ENCODE peak calls at places on chromosome 20, in five cellular contexts. P is aorta, Q is hepatocyte, H is fibroblast of lung, X is heart right ventricle. R is an unnamed sample.

GRCh38 chr20:43530321-43531090 is 23.0 kb downstream of the L3MBTL1 start:
- DNase-seq in P (no peak), Q (peak; percentile 79), H (no peak), X (no peak), R (no peak)

GRCh38 chr20:41005361-41005729 is 23.3 kb upstream of the TOP1 start:
- DNase-seq in P (peak; percentile 89), X (peak; percentile 90), H (peak; percentile 99), Q (peak; percentile 86), R (no peak)

GRCh38 chr20:38136421-38137245 is 28.4 kb downstream of the TGM2 start:
- DNase-seq in P (no peak), Q (no peak), X (no peak), H (no peak), R (no peak)

GRCh38 chr20:38790210-38791053 is 15.1 kb upstream of the PPP1R16B start:
- DNase-seq in X (no peak), H (peak; percentile 48), Q (peak; percentile 63), P (no peak), R (peak; percentile 48)

GRCh38 chr20:18719426-18719825 is 94.2 kb upstream of the SCP2D1 start:
- DNase-seq in H (peak; percentile 36), X (no peak), Q (no peak), P (no peak), R (no peak)

GRCh38 chr20:3115190-3116107 is 30.9 kb upstream of the AVP start:
- DNase-seq in P (no peak), Q (peak; percentile 74), H (peak; percentile 57), X (peak; percentile 15), R (peak; percentile 56)

GRCh38 chr20:37133952-37134351 is 38.2 kb upstream of the RBL1 start:
- DNase-seq in Q (no peak), X (no peak), H (no peak), P (no peak), R (no peak)

GRCh38 chr20:478949-479429 is 16.7 kb upstream of the TBC1D20 start:
- DNase-seq in P (no peak), X (peak; percentile 24), Q (peak; percentile 75), H (peak; percentile 84), R (no peak)

GRCh38 chr20:40197744-40198143 is 491.3 kb downstream of the MAFB start:
- DNase-seq in H (peak; percentile 1), X (no peak), Q (no peak), P (no peak), R (no peak)

GRCh38 chr20:37837934-37838333 is 65.0 kb upstream of the VSTM2L start:
- DNase-seq in X (no peak), Q (peak; percentile 21), P (no peak), H (no peak), R (peak; percentile 46)

GRCh38 chr20:39433461-39433860 is 471.3 kb downstream of the DHX35 start:
- DNase-seq in H (no peak), P (no peak), Q (peak; percentile 7), X (no peak), R (no peak)

GRCh38 chr20:62351469-62352401 is 15.4 kb downstream of the LAMA5 start:
- DNase-seq in X (no peak), H (no peak), Q (no peak), P (no peak), R (no peak)

GRCh38 chr20:43776691-43777090 is 49.9 kb upstream of the GTSF1L start:
- DNase-seq in X (no peak), P (no peak), Q (no peak), H (no peak), R (no peak)

GRCh38 chr20:59014680-59015389 is 4.4 kb upstream of the TUBB1 start:
- DNase-seq in Q (no peak), H (no peak), P (peak; percentile 60), X (no peak), R (no peak)

GRCh38 chr20:5719861-5720401 is 30.3 kb upstream of the SHLD1 start:
- DNase-seq in P (no peak), X (no peak), Q (no peak), H (no peak), R (no peak)

GRCh38 chr20:35601021-35601973 is 14.3 kb upstream of the SPAG4 start:
- DNase-seq in H (peak; percentile 72), X (peak; percentile 66), Q (peak; percentile 88), P (peak; percentile 92), R (no peak)

GRCh38 chr20:35511814-35512420 is 17.5 kb downstream of the C20orf173 start:
- DNase-seq in X (no peak), P (no peak), H (peak; percentile 67), Q (peak; percentile 46), R (peak; percentile 37)

GRCh38 chr20:4130404-4131189 is 115.2 kb upstream of the RNF24 start:
- DNase-seq in P (no peak), H (peak; percentile 50), Q (no peak), X (no peak), R (no peak)

GRCh38 chr20:56422131-56422823 is 10.2 kb downstream of the CASS4 start:
- DNase-seq in P (no peak), X (no peak), Q (no peak), H (peak; percentile 73), R (no peak)

GRCh38 chr20:16518068-16518783 is 55.0 kb downstream of the KIF16B start:
- DNase-seq in P (no peak), X (peak; percentile 36), Q (peak; percentile 60), H (peak; percentile 66), R (peak; percentile 60)

GRCh38 chr20:17995967-17996819 is 27.4 kb downstream of the MGME1 start:
- DNase-seq in X (peak; percentile 46), P (no peak), H (peak; percentile 78), Q (peak; percentile 74), R (no peak)

GRCh38 chr20:63534831-63535651 is 2.1 kb downstream of the PTK6 start:
- DNase-seq in P (peak; percentile 76), X (no peak), Q (no peak), H (no peak), R (no peak)

GRCh38 chr20:17806739-17807441 is 107.1 kb downstream of the BANF2 start:
- DNase-seq in P (peak; percentile 88), H (peak; percentile 89), X (peak; percentile 88), Q (peak; percentile 72), R (no peak)

GRCh38 chr20:4009305-4009704 is 6.1 kb downstream of the RNF24 start:
- DNase-seq in H (no peak), P (no peak), X (no peak), Q (no peak), R (no peak)

GRCh38 chr20:36784116-36784515 is 10.6 kb upstream of the DSN1 start:
- DNase-seq in P (no peak), H (no peak), Q (no peak), X (no peak), R (no peak)

GRCh38 chr20:48620112-48620485 is 207.7 kb downstream of the PREX1 start:
- DNase-seq in H (no peak), P (no peak), X (no peak), Q (no peak), R (no peak)

DNA sequence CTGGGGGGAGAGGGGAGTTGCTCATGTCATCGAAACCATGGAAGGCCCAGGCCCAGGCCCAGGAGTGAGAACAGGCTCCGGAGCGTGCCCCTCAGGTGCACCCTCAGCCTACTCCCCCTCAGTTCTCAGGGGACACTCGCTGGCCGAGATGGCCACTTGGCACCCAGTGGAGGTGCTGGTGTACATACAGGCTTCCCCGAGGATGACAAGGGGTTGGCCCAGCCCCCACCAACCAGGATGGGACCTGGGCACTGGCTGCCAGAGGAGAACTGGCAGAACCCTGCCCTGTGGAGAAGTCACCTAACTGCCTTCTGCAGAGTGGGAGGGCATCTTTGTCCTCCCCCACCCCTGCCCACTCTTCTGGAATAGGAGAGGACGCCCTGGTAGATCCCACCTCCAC is 9.5 kb downstream of the NKX2-2 start:
- DNase-seq in H (no peak), P (no peak), Q (no peak), X (no peak), R (no peak)
- H3K27me3 ChIP-seq in H (peaks cover 22% of the 10 kb centered on the region), P (no peaks in the 10 kb centered on the region), Q (peaks cover 94% of the 10 kb centered on the region), X (peaks cover 72% of the 10 kb centered on the region), R (peaks cover 95% of the 10 kb centered on the region)

GRCh38 chr20:51195990-51196389 is 173.1 kb upstream of the KCNG1 start:
- DNase-seq in H (no peak), X (no peak), Q (no peak), P (no peak), R (no peak)

GRCh38 chr20:51196991-51197651 is 174.2 kb upstream of the KCNG1 start:
- DNase-seq in Q (no peak), P (no peak), X (no peak), H (no peak), R (no peak)

GRCh38 chr20:51198238-51198637 is 175.3 kb upstream of the KCNG1 start:
- DNase-seq in Q (no peak), X (no peak), P (no peak), H (no peak), R (no peak)

GRCh38 chr20:51198876-51199523 is 176.1 kb upstream of the KCNG1 start:
- DNase-seq in H (no peak), Q (no peak), P (no peak), X (no peak), R (no peak)

DNA sequence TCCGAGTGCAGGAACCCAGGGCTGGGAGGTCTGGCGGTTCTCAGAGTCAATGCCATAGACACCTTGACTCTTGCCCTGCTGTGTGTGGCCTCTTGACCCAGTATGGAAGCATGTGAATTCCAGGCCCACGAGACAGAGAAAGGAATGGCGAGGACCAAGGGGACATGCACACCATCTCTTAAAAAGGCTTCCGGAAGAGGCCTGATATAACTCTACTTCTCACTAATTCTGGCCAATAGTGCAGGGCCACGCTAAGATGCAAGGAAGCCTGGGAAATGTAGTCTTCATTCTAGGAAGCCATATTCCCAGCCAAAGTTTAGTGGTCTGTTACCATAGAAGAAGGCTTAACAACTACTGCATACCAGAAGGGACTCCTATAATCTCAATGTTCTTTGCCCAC is 177.0 kb upstream of the KCNG1 start:
- DNase-seq in P (no peak), X (no peak), H (no peak), Q (no peak), R (no peak)
- H3K27me3 ChIP-seq in P (no peaks in the 10 kb centered on the region), X (peaks cover 17% of the 10 kb centered on the region), H (no peaks in the 10 kb centered on the region), Q (peaks cover 4% of the 10 kb centered on the region), R (peaks cover 96% of the 10 kb centered on the region)

DNA sequence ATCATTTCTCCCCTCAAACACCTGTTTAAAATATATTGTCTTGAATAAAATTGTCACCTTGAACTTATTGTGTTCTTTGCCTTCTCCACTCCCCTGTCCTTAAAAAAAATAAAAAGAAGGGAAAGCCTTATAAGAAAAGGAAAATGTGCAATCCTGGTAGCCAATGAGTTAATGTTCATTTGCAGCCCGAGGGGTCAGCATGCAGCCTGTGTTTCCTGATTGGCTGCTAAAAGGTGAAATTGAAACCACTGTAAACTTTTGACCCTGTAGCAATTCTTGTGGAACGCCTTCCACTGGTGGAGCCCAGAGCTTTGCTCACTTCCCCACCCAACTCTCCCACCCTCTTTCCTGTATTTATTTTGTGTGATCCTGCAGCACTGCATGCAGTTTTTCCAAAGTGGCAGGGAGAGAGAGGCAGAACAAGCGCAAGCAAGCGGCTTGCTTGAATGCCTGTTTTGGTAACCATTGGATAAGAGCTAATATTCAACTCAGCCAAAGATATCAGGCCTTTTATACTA is 74.9 kb downstream of the NCOA3 start:
- DNase-seq in P (no peak), X (peak; percentile 83), H (peak; percentile 95), Q (peak; percentile 79), R (no peak)
- H3K27me3 ChIP-seq in P (no peaks in the 10 kb centered on the region), X (no peaks in the 10 kb centered on the region), H (no peaks in the 10 kb centered on the region), Q (no peaks in the 10 kb centered on the region), R (no peaks in the 10 kb centered on the region)

DNA sequence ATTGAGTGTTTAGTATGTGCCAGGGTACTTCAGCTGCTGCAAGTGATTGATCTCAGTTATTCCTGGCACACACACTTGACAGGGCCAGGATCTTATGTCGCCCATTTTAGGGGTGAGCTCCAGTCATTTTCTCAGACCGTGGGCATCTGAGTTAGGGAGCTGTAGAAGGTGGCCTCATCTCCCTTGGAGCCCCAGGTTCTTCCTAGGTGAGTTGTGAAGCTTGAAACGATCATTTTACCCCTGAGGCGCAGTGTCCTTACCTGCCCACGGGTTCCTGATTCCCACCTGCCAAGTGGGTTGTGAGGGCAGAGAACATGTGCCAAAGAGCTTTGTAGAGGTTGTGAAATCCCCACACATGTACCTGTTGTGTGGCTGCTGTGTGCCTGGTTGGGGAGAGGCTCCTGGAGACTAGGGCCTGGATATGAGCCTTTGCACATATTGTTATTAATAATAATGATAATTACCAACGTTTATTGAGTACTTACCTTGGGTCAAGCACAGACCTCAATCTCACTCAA is 465 bp upstream of the KCNS1 start:
- DNase-seq in H (no peak), P (no peak), X (no peak), Q (no peak), R (no peak)
- H3K27me3 ChIP-seq in H (peaks cover 11% of the 10 kb centered on the region), P (no peaks in the 10 kb centered on the region), X (peaks cover 41% of the 10 kb centered on the region), Q (peaks cover 34% of the 10 kb centered on the region), R (peaks cover 19% of the 10 kb centered on the region)